ENCODE peak calls at places on chromosomes 5 and 9, in four cellular contexts. One of them, this sample, is unnamed.

GRCh38 chr9:94922098-94922607 is 195.7 kb downstream of the AOPEP start:
- DNase-seq in nucleus accumbens: peak; percentile 29
- DNase-seq in GM12865: no peak
- DNase-seq in activated gamma-delta T cell treated with Interleukin-2 at 50 U/mL for 16 hours: no peak
- DNase-seq in this sample: peak; percentile 6

GRCh38 chr9:34454571-34455065 is 3.8 kb downstream of the FAM219A start:
- DNase-seq in GM12865: no peak
- DNase-seq in activated gamma-delta T cell treated with Interleukin-2 at 50 U/mL for 16 hours: no peak
- DNase-seq in nucleus accumbens: peak; percentile 36
- DNase-seq in this sample: peak; percentile 83

GRCh38 chr9:111627260-111627963 is 3.7 kb upstream of the DNAJC25 start:
- DNase-seq in GM12865: no peak
- DNase-seq in activated gamma-delta T cell treated with Interleukin-2 at 50 U/mL for 16 hours: no peak
- DNase-seq in nucleus accumbens: no peak
- DNase-seq in this sample: no peak

GRCh38 chr5:90135979-90136378 is 273.6 kb downstream of the CETN3 start:
- DNase-seq in activated gamma-delta T cell treated with Interleukin-2 at 50 U/mL for 16 hours: no peak
- DNase-seq in nucleus accumbens: no peak
- DNase-seq in GM12865: peak; percentile 52
- DNase-seq in this sample: peak; percentile 7

GRCh38 chr5:32057157-32058096 is 116.7 kb downstream of the GOLPH3 start:
- DNase-seq in activated gamma-delta T cell treated with Interleukin-2 at 50 U/mL for 16 hours: no peak
- DNase-seq in nucleus accumbens: no peak
- DNase-seq in GM12865: no peak
- DNase-seq in this sample: no peak

GRCh38 chr5:67636091-67636490 is 439.5 kb upstream of the CD180 start:
- DNase-seq in GM12865: no peak
- DNase-seq in nucleus accumbens: peak; percentile 71
- DNase-seq in activated gamma-delta T cell treated with Interleukin-2 at 50 U/mL for 16 hours: no peak
- DNase-seq in this sample: no peak

GRCh38 chr5:26430323-26430722 is 608.1 kb downstream of the CDH9 start:
- DNase-seq in nucleus accumbens: no peak
- DNase-seq in activated gamma-delta T cell treated with Interleukin-2 at 50 U/mL for 16 hours: no peak
- DNase-seq in GM12865: no peak
- DNase-seq in this sample: no peak

GRCh38 chr9:78519786-78520185 is 222.9 kb downstream of the PSAT1 start:
- DNase-seq in GM12865: no peak
- DNase-seq in activated gamma-delta T cell treated with Interleukin-2 at 50 U/mL for 16 hours: no peak
- DNase-seq in nucleus accumbens: no peak
- DNase-seq in this sample: no peak

GRCh38 chr5:120413706-120414105 is 50.4 kb upstream of the PRR16 start:
- DNase-seq in activated gamma-delta T cell treated with Interleukin-2 at 50 U/mL for 16 hours: no peak
- DNase-seq in nucleus accumbens: no peak
- DNase-seq in GM12865: no peak
- DNase-seq in this sample: no peak

GRCh38 chr5:40680741-40681350 is 1.1 kb downstream of the PTGER4 start:
- DNase-seq in nucleus accumbens: no peak
- DNase-seq in activated gamma-delta T cell treated with Interleukin-2 at 50 U/mL for 16 hours: peak; percentile 50
- DNase-seq in GM12865: peak; percentile 15
- DNase-seq in this sample: peak; percentile 55

GRCh38 chr9:108078823-108079222 is 589.3 kb upstream of the KLF4 start:
- DNase-seq in GM12865: no peak
- DNase-seq in activated gamma-delta T cell treated with Interleukin-2 at 50 U/mL for 16 hours: no peak
- DNase-seq in nucleus accumbens: no peak
- DNase-seq in this sample: peak; percentile 24

GRCh38 chr9:4486176-4486575 is 4.1 kb upstream of the SLC1A1 start:
- DNase-seq in nucleus accumbens: no peak
- DNase-seq in activated gamma-delta T cell treated with Interleukin-2 at 50 U/mL for 16 hours: no peak
- DNase-seq in GM12865: peak; percentile 53
- DNase-seq in this sample: no peak

GRCh38 chr9:129863059-129863690 is 27.9 kb downstream of the USP20 start:
- DNase-seq in nucleus accumbens: no peak
- DNase-seq in activated gamma-delta T cell treated with Interleukin-2 at 50 U/mL for 16 hours: peak; percentile 75
- DNase-seq in GM12865: no peak
- DNase-seq in this sample: peak; percentile 99

GRCh38 chr5:27778121-27778520 is 739.7 kb upstream of the CDH9 start:
- DNase-seq in nucleus accumbens: no peak
- DNase-seq in GM12865: no peak
- DNase-seq in activated gamma-delta T cell treated with Interleukin-2 at 50 U/mL for 16 hours: no peak
- DNase-seq in this sample: no peak

GRCh38 chr5:139474815-139475791 is 4.3 kb downstream of the SMIM33 start:
- DNase-seq in activated gamma-delta T cell treated with Interleukin-2 at 50 U/mL for 16 hours: no peak
- DNase-seq in nucleus accumbens: no peak
- DNase-seq in GM12865: no peak
- DNase-seq in this sample: peak; percentile 98

GRCh38 chr9:107437716-107438115 is 51.9 kb downstream of the KLF4 start:
- DNase-seq in GM12865: no peak
- DNase-seq in nucleus accumbens: no peak
- DNase-seq in activated gamma-delta T cell treated with Interleukin-2 at 50 U/mL for 16 hours: no peak
- DNase-seq in this sample: no peak

GRCh38 chr5:118611332-118611945 is 376.9 kb downstream of the DTWD2 start:
- DNase-seq in GM12865: peak; percentile 55
- DNase-seq in activated gamma-delta T cell treated with Interleukin-2 at 50 U/mL for 16 hours: no peak
- DNase-seq in nucleus accumbens: no peak
- DNase-seq in this sample: peak; percentile 43

GRCh38 chr5:118033686-118034338 is 954.5 kb downstream of the DTWD2 start:
- DNase-seq in nucleus accumbens: no peak
- DNase-seq in activated gamma-delta T cell treated with Interleukin-2 at 50 U/mL for 16 hours: no peak
- DNase-seq in GM12865: no peak
- DNase-seq in this sample: no peak

GRCh38 chr5:177393990-177394389 is 6.5 kb downstream of the PFN3 start:
- DNase-seq in GM12865: no peak
- DNase-seq in activated gamma-delta T cell treated with Interleukin-2 at 50 U/mL for 16 hours: no peak
- DNase-seq in nucleus accumbens: no peak
- DNase-seq in this sample: no peak

GRCh38 chr5:129118405-129118804 is 23.9 kb downstream of the ISOC1 start:
- DNase-seq in GM12865: no peak
- DNase-seq in activated gamma-delta T cell treated with Interleukin-2 at 50 U/mL for 16 hours: no peak
- DNase-seq in nucleus accumbens: no peak
- DNase-seq in this sample: no peak

GRCh38 chr5:143051244-143052058 is 281.3 kb downstream of the ARHGAP26 start:
- DNase-seq in GM12865: peak; percentile 62
- DNase-seq in activated gamma-delta T cell treated with Interleukin-2 at 50 U/mL for 16 hours: no peak
- DNase-seq in nucleus accumbens: no peak
- DNase-seq in this sample: peak; percentile 92

GRCh38 chr5:109225695-109226094 is 184.1 kb downstream of the PJA2 start:
- DNase-seq in nucleus accumbens: no peak
- DNase-seq in GM12865: no peak
- DNase-seq in activated gamma-delta T cell treated with Interleukin-2 at 50 U/mL for 16 hours: no peak
- DNase-seq in this sample: no peak

GRCh38 chr9:13970018-13970417 is 343.9 kb downstream of the NFIB start:
- DNase-seq in activated gamma-delta T cell treated with Interleukin-2 at 50 U/mL for 16 hours: no peak
- DNase-seq in GM12865: no peak
- DNase-seq in nucleus accumbens: no peak
- DNase-seq in this sample: no peak

GRCh38 chr5:57684299-57684702 is 201.7 kb upstream of the ACTBL2 start:
- DNase-seq in nucleus accumbens: no peak
- DNase-seq in activated gamma-delta T cell treated with Interleukin-2 at 50 U/mL for 16 hours: no peak
- DNase-seq in GM12865: no peak
- DNase-seq in this sample: no peak

GRCh38 chr9:137757139-137757538 is 120.4 kb upstream of the CACNA1B start:
- DNase-seq in nucleus accumbens: no peak
- DNase-seq in GM12865: no peak
- DNase-seq in activated gamma-delta T cell treated with Interleukin-2 at 50 U/mL for 16 hours: no peak
- DNase-seq in this sample: no peak

GRCh38 chr9:69265891-69266290 is 59.1 kb upstream of the ENTREP1 start:
- DNase-seq in GM12865: no peak
- DNase-seq in nucleus accumbens: no peak
- DNase-seq in activated gamma-delta T cell treated with Interleukin-2 at 50 U/mL for 16 hours: no peak
- DNase-seq in this sample: no peak

GRCh38 chr5:37847978-37848425 is 8.2 kb upstream of the GDNF start:
- DNase-seq in GM12865: peak; percentile 59
- DNase-seq in nucleus accumbens: no peak
- DNase-seq in activated gamma-delta T cell treated with Interleukin-2 at 50 U/mL for 16 hours: no peak
- DNase-seq in this sample: peak; percentile 62

This sample was measured in NB4.